ENCODE peak calls at places on chromosome 2, in five cellular contexts. C is IMR-90, X is fibroblast of mammary gland, Q is HepG2, U is Caco-2. G is an unnamed sample.

GRCh38 chr2:184743096-184743495 is 144.8 kb downstream of the ZNF804A start:
- DNase-seq in X (peak; percentile 37), C (peak; percentile 15), Q (no peak), U (no peak), G (no peak)

GRCh38 chr2:126905991-126906390 is 7.3 kb downstream of the TEX51 start:
- DNase-seq in C (no peak), Q (no peak), X (no peak), U (no peak), G (no peak)

GRCh38 chr2:8659092-8659734 is 22.6 kb upstream of the ID2 start:
- DNase-seq in Q (peak; percentile 69), X (no peak), C (no peak), U (no peak), G (no peak)

GRCh38 chr2:118833716-118834439 is 13.6 kb downstream of the EN1 start:
- DNase-seq in Q (no peak), X (no peak), C (no peak), U (no peak), G (no peak)

GRCh38 chr2:195561205-195562032 is 95.6 kb upstream of the SLC39A10 start:
- DNase-seq in C (peak; percentile 99), X (peak; percentile 83), U (no peak), Q (no peak), G (peak; percentile 95)

GRCh38 chr2:236239276-236240065 is 24.7 kb downstream of the ASB18 start:
- DNase-seq in U (no peak), X (no peak), C (no peak), Q (no peak), G (no peak)

GRCh38 chr2:75540994-75541393 is 19.7 kb downstream of the EVA1A start:
- DNase-seq in Q (no peak), U (no peak), X (no peak), C (no peak), G (peak; percentile 93)

GRCh38 chr2:62382757-62383156 is 123.2 kb downstream of the TMEM17 start:
- DNase-seq in Q (no peak), U (no peak), C (peak; percentile 10), X (no peak), G (peak; percentile 13)

GRCh38 chr2:176753752-176754474 is 458.7 kb upstream of the HNRNPA3 start:
- DNase-seq in X (peak; percentile 85), U (no peak), C (no peak), Q (no peak), G (peak; percentile 72)

DNA sequence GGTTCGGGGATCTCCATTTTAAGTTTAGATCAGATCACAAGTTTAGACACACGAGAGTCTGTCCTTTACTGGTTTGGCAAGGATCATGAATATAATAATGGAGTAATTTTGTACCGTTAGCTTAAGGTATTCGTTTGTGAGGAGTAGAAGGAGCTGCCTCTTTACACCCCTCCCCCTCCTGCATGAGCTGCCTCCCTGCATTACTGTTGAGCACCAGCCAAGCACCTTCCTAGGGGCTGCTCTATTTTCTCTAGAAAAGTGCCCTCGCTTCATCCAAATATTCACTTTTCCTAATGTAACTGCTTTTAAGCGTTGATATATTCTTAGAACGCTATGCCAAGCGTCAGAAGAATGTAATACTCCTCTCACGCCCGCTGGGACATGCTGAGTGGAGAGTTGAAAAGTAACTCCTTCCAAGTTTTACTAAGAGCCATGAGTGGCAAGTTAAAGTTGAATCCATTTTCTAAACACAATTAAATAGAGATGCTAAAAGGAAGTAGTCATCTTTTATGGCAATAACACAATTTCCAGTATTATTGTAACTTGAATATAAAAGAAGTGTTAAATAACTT is 25.4 kb upstream of the SCN7A start:
- DNase-seq in C (no peak), X (no peak), Q (no peak), U (no peak), G (no peak)
- H3K4me3 ChIP-seq in C (no peak overlapping the region), X (no peak overlapping the region), Q (no peak overlapping the region), U (no peak overlapping the region), G (no peak overlapping the region)

DNA sequence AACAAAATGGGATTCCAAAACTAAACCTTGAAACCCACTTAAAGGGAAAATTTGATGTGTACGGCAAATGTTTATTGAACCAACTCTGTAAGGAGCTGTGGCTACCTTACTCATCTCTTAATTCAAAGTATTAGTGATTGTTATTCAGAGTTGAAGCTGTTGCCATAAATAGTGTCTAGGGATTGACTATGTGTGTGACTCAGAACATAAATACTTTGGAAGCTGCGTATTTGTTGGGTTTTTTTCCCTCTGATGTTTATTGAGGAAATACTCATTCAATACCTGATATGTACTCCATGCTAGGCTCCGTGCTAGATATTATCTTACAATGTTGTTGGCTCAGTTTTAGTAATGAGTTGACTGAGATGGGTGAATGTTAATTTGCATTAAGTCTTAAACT is 90.4 kb downstream of the PTRHD1 start:
- DNase-seq in X (peak; percentile 90), U (no peak), C (peak; percentile 94), Q (no peak), G (peak; percentile 86)
- H3K4me3 ChIP-seq in X (no peak overlapping the region), U (no peak overlapping the region), C (no peak overlapping the region), Q (no peak overlapping the region), G (no peak overlapping the region)

DNA sequence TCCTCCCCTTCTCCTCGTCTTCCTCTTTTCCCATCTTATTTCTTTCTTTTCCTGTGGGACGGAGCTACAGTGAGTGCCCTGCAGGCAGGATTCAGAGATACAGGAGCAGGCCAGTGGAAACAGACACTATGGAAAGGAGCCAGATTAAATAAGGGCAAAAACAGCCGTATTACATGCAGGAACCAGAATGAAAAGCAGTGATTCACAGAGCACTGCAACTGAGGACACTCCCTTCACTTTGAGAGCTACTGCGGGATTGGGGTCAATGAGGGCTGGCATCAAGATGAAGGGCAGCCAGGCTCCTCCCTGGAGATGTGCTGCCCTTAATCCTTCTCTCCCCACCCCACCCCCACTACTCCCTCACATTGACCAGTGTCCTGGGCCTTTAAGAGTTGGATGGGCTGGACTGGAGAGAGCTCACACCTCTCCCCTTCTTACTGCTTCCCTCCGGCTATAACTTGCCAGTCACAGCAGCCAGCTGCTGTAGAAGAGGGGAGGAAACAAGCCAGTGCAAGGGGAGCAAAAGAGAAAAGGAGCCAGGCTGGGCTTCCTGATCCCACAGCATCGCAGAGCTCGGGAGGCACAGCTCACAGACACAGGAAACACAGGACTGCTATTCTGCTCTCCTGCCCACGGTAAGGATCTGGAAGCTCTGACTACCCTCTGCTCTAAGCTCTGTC is at the start of gene PLCD4:
- DNase-seq in U (no peak), C (peak; percentile 80), Q (no peak), X (peak; percentile 85), G (peak; percentile 64)
- H3K4me3 ChIP-seq in U (no peak within 1 kb of the TSS), C (peak within 1 kb of the TSS; percentile 16), Q (no peak within 1 kb of the TSS), X (peak within 1 kb of the TSS; percentile 38), G (peak within 1 kb of the TSS; percentile 33)

GRCh38 chr2:10123281-10123680 is 742 bp downstream of the RRM2 start:
- DNase-seq in U (no peak), Q (no peak), C (no peak), X (no peak), G (no peak)
- H3K4me3 ChIP-seq in U (peak overlapping the region; percentile 66), Q (peak overlapping the region; percentile 93), C (peak overlapping the region; percentile 82), X (peak overlapping the region; percentile 76), G (peak overlapping the region; percentile 78)

DNA sequence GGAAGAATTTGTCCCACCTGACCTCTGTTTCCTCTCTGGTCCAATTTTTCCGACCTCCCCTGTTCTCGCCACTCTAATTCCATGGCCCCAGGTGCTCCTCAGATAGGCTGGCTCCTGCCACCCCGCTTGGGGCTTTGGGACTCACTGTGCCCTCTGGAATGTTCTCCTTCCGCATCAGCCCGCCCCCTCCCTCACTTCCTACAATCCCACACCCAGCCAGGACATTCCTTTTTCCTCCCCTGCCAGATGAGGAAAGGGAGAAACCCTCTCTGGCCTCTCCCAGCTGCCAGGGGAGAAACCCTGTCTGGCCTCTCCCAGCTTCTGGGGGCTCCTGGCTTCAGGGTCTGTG is 3.1 kb upstream of the OR6B2 start:
- DNase-seq in Q (no peak), C (no peak), U (no peak), X (no peak), G (no peak)
- H3K4me3 ChIP-seq in Q (no peak overlapping the region), C (no peak overlapping the region), U (no peak overlapping the region), X (no peak overlapping the region), G (no peak overlapping the region)

GRCh38 chr2:212539145-212539880 is 711 bp upstream of the ERBB4 start:
- DNase-seq in X (no peak), C (no peak), Q (no peak), U (peak; percentile 35), G (no peak)
- H3K4me3 ChIP-seq in X (peak overlapping the region; percentile 37), C (peak overlapping the region; percentile 43), Q (no peak overlapping the region), U (no peak overlapping the region), G (peak overlapping the region; percentile 57)

G was measured in AG10803.